ENCODE peak calls at places on chromosomes 7 and 10, in five cellular contexts. U, I, B, C and W are unnamed samples.

GRCh38 chr7:77954773-77955562 is 156.4 kb downstream of the PHTF2 start:
- DNase-seq in U (no peak), I (no peak), B (no peak), C (no peak), W (no peak)

GRCh38 chr7:131546126-131546525 is 10.3 kb downstream of the PODXL start:
- DNase-seq in U (no peak), I (peak; percentile 23), B (no peak), C (no peak), W (no peak)

GRCh38 chr10:34821587-34822585 is 6.8 kb upstream of the PARD3 start:
- DNase-seq in U (no peak), I (no peak), B (no peak), C (no peak), W (no peak)

GRCh38 chr10:120971671-120972070 is 120.5 kb downstream of the WDR11 start:
- DNase-seq in U (no peak), I (no peak), B (no peak), C (no peak), W (no peak)

GRCh38 chr7:16421333-16422099 is at the start of gene CRPPA:
- DNase-seq in U (peak; percentile 80), I (peak; percentile 56), B (no peak), C (peak; percentile 6), W (no peak)

GRCh38 chr7:18530224-18531179 is 35.0 kb downstream of the HDAC9 start:
- DNase-seq in U (no peak), I (peak; percentile 33), B (no peak), C (no peak), W (no peak)

GRCh38 chr10:46019170-46019528 is 11.3 kb downstream of the NCOA4 start:
- DNase-seq in U (no peak), I (peak; percentile 13), B (no peak), C (no peak), W (no peak)

GRCh38 chr7:98286093-98286525 is 4.6 kb downstream of the BRI3 start:
- DNase-seq in U (peak; percentile 87), I (no peak), B (peak; percentile 87), C (peak; percentile 88), W (no peak)

GRCh38 chr7:46387646-46388045 is 466.6 kb upstream of the IGFBP3 start:
- DNase-seq in U (no peak), I (peak; percentile 4), B (no peak), C (peak; percentile 60), W (no peak)

GRCh38 chr7:38040831-38041230 is 120.4 kb downstream of the EPDR1 start:
- DNase-seq in U (no peak), I (no peak), B (no peak), C (no peak), W (no peak)

GRCh38 chr7:44849277-44850210 is 1.7 kb upstream of the H2AZ2 start:
- DNase-seq in U (no peak), I (no peak), B (no peak), C (peak; percentile 28), W (no peak)

GRCh38 chr7:47258798-47259197 is 323.1 kb downstream of the TNS3 start:
- DNase-seq in U (no peak), I (no peak), B (no peak), C (no peak), W (no peak)

GRCh38 chr10:43233601-43234430 is 33.0 kb downstream of the RASGEF1A start:
- DNase-seq in U (peak; percentile 52), I (no peak), B (peak; percentile 56), C (no peak), W (peak; percentile 55)

GRCh38 chr10:45454262-45454661 is 80.2 kb downstream of the ALOX5 start:
- DNase-seq in U (no peak), I (peak; percentile 61), B (no peak), C (no peak), W (no peak)

GRCh38 chr7:3482147-3482921 is 181.3 kb downstream of the SDK1 start:
- DNase-seq in U (no peak), I (peak; percentile 53), B (no peak), C (no peak), W (no peak)

GRCh38 chr10:96440257-96441125 is 73.2 kb downstream of the TLL2 start:
- DNase-seq in U (no peak), I (no peak), B (no peak), C (no peak), W (no peak)

GRCh38 chr7:32765185-32765584 is 126.4 kb downstream of the KBTBD2 start:
- DNase-seq in U (no peak), I (no peak), B (no peak), C (no peak), W (no peak)

GRCh38 chr10:71678057-71678805 is 41.3 kb downstream of the C10orf105 start:
- DNase-seq in U (no peak), I (no peak), B (no peak), C (no peak), W (no peak)

GRCh38 chr10:109450702-109451101 is 472.6 kb downstream of the XPNPEP1 start:
- DNase-seq in U (no peak), I (no peak), B (no peak), C (no peak), W (no peak)

GRCh38 chr10:77274046-77274795 is 363.4 kb downstream of the KCNMA1 start:
- DNase-seq in U (no peak), I (no peak), B (no peak), C (peak; percentile 96), W (no peak)

GRCh38 chr7:82194011-82194410 is 249.6 kb downstream of the CACNA2D1 start:
- DNase-seq in U (no peak), I (peak; percentile 31), B (no peak), C (peak; percentile 8), W (no peak)
- TF ChIP-seq CTCF in U (no peak), I (no peak), B (no peak), C (no peak), W (no peak)

DNA sequence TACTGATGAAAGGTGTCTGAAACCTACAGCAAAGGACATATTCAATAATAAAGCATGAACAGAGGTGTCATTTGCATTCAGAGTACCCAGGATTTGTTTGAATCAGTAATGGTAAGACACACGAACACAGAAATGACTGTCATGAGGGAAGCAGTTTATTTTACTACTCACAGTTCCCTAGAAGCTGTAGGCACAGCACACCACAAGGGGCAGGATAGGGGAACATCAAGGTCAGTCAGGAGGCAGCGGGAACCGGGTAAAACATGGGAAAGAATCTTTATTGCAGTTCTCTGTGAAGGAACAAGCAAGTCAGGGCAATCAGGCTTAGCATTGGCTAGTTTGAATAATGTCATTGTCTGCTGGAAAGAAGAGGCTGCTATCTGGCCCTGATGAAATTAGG is 70.2 kb upstream of the PDSS1 start:
- DNase-seq in U (no peak), I (no peak), B (no peak), C (no peak), W (no peak)
- TF ChIP-seq CTCF in U (no peak), I (no peak), B (no peak), C (peak; percentile 17), W (peak; percentile 43)

DNA sequence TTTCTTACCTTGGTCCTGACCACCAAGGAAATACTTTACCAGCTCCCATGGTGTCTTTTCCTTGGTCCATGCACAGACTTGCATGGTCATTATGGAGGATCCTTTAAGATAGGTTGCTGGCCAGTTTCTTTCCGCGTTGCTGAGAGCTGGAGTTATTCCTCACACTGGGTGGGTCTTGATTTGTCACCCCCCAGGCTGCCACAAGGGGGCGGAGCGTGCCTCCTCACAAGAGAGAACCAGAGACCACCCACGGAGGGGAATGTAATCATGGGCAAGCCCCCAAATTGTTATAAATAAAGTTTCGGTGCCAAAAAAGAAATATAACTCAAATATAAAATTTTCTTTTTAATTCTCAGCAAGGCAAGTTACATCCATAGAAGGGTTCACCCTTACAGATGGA is 10.5 kb upstream of the TRIM24 start:
- DNase-seq in U (no peak), I (no peak), B (no peak), C (no peak), W (no peak)
- TF ChIP-seq CTCF in U (peak; percentile 24), I (peak; percentile 28), B (no peak), C (peak; percentile 65), W (peak; percentile 65)

DNA sequence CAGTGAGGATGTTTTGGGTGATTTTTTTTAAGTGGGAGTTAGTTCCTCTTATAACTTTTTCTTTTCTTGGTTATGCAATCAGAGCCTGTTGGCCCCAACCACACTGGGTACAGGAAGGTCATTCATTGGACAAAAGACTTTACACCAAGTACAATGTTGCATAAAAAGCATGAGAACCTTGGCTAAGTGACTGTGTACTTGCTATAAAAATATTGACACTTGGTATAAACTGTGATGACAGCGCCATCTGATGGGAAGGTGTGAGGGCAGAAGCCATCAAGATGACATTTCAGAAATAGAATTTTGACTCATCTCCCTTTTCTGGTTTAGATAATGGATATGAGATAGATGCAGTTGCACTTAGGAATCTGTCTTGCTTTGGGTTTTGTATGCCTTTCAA is 126.4 kb upstream of the CCDC6 start:
- DNase-seq in U (no peak), I (peak; percentile 56), B (no peak), C (peak; percentile 38), W (no peak)
- TF ChIP-seq CTCF in U (peak; percentile 54), I (peak; percentile 40), B (no peak), C (peak; percentile 75), W (peak; percentile 60)

GRCh38 chr10:79274279-79275104 is 72.8 kb upstream of the PPIF start:
- DNase-seq in U (peak; percentile 86), I (no peak), B (peak; percentile 97), C (peak; percentile 45), W (no peak)
- TF ChIP-seq CTCF in U (peak; percentile 15), I (no peak), B (no peak), C (peak; percentile 21), W (no peak)

DNA sequence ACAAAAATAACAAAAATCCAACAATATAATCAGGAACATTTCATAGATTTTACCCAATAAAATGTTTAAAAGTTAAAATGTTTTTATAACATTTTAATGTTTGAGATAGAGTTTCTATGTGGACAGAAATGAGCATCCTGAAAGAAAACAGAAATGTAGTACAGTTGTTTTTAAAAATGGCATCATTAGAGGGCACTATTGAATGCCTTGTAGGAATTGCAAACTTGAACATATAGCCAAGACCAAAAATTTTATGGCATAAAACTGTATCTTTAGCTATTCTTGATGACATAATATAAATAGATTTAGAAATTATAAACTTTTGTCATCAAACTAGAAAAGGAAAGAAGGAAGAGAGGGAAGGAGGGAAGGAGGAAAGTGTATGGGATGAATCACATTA is 1372.7 kb downstream of the GATA3 start:
- DNase-seq in U (no peak), I (no peak), B (no peak), C (no peak), W (no peak)
- TF ChIP-seq CTCF in U (no peak), I (no peak), B (no peak), C (no peak), W (no peak)

GRCh38 chr7:151152935-151153513 is 14.5 kb downstream of the GBX1 start:
- DNase-seq in U (no peak), I (no peak), B (no peak), C (no peak), W (no peak)
- TF ChIP-seq CTCF in U (no peak), I (no peak), B (no peak), C (peak; percentile 15), W (peak; percentile 43)

GRCh38 chr10:25026463-25026862 is 10.1 kb downstream of the THNSL1 start:
- DNase-seq in U (no peak), I (peak; percentile 49), B (no peak), C (peak; percentile 1), W (no peak)
- TF ChIP-seq CTCF in U (peak; percentile 31), I (peak; percentile 18), B (no peak), C (peak; percentile 17), W (peak; percentile 50)

GRCh38 chr7:29885626-29886025 is 79.3 kb downstream of the WIPF3 start:
- DNase-seq in U (no peak), I (no peak), B (no peak), C (no peak), W (peak; percentile 11)
- TF ChIP-seq CTCF in U (no peak), I (no peak), B (no peak), C (no peak), W (no peak)